ENCODE peak calls at places on chromosomes 3 and 15, in nine cellular contexts. One of them, this sample, is unnamed.

GRCh38 chr15:88403461-88403860 is 63.7 kb downstream of the MRPL46 start:
- DNase-seq in NCI-H1105 treated with DMSO at 0.1 percent for 48 hours: no peak
- DNase-seq in foreskin fibroblast: no peak
- DNase-seq in breast epithelium: no peak
- DNase-seq in nephron progenitor cell: no peak
- DNase-seq in GM13977: no peak
- DNase-seq in kidney tubule cell: no peak
- DNase-seq in AG09309: no peak
- DNase-seq in IMR-90: no peak
- DNase-seq in this sample: no peak

GRCh38 chr15:77235566-77235965 is 164.7 kb upstream of the TSPAN3 start:
- DNase-seq in breast epithelium: no peak
- DNase-seq in kidney tubule cell: no peak
- DNase-seq in IMR-90: no peak
- DNase-seq in AG09309: no peak
- DNase-seq in nephron progenitor cell: no peak
- DNase-seq in foreskin fibroblast: no peak
- DNase-seq in GM13977: no peak
- DNase-seq in NCI-H1105 treated with DMSO at 0.1 percent for 48 hours: no peak
- DNase-seq in this sample: no peak

GRCh38 chr3:128390867-128391266 is 75.8 kb downstream of the DNAJB8 start:
- DNase-seq in nephron progenitor cell: no peak
- DNase-seq in AG09309: no peak
- DNase-seq in foreskin fibroblast: no peak
- DNase-seq in IMR-90: no peak
- DNase-seq in GM13977: no peak
- DNase-seq in kidney tubule cell: no peak
- DNase-seq in NCI-H1105 treated with DMSO at 0.1 percent for 48 hours: no peak
- DNase-seq in breast epithelium: no peak
- DNase-seq in this sample: no peak

GRCh38 chr3:87052499-87053260 is 61.7 kb upstream of the VGLL3 start:
- DNase-seq in AG09309: no peak
- DNase-seq in NCI-H1105 treated with DMSO at 0.1 percent for 48 hours: no peak
- DNase-seq in nephron progenitor cell: no peak
- DNase-seq in breast epithelium: no peak
- DNase-seq in GM13977: no peak
- DNase-seq in IMR-90: no peak
- DNase-seq in foreskin fibroblast: no peak
- DNase-seq in kidney tubule cell: no peak
- DNase-seq in this sample: no peak

GRCh38 chr15:31303434-31304073 is 23.1 kb upstream of the KLF13 start:
- DNase-seq in GM13977: peak; percentile 67
- DNase-seq in IMR-90: no peak
- DNase-seq in breast epithelium: peak; percentile 48
- DNase-seq in nephron progenitor cell: no peak
- DNase-seq in NCI-H1105 treated with DMSO at 0.1 percent for 48 hours: no peak
- DNase-seq in foreskin fibroblast: peak; percentile 11
- DNase-seq in kidney tubule cell: no peak
- DNase-seq in AG09309: no peak
- DNase-seq in this sample: no peak

GRCh38 chr3:29503969-29504368 is 223.1 kb downstream of the RBMS3 start:
- DNase-seq in NCI-H1105 treated with DMSO at 0.1 percent for 48 hours: no peak
- DNase-seq in GM13977: no peak
- DNase-seq in IMR-90: peak; percentile 14
- DNase-seq in breast epithelium: no peak
- DNase-seq in nephron progenitor cell: no peak
- DNase-seq in AG09309: no peak
- DNase-seq in foreskin fibroblast: peak; percentile 57
- DNase-seq in kidney tubule cell: no peak
- DNase-seq in this sample: no peak

GRCh38 chr15:66765478-66766281 is 63.6 kb downstream of the SMAD6 start:
- DNase-seq in breast epithelium: peak; percentile 72
- DNase-seq in NCI-H1105 treated with DMSO at 0.1 percent for 48 hours: peak; percentile 91
- DNase-seq in GM13977: peak; percentile 49
- DNase-seq in AG09309: no peak
- DNase-seq in kidney tubule cell: peak; percentile 100
- DNase-seq in foreskin fibroblast: no peak
- DNase-seq in IMR-90: no peak
- DNase-seq in nephron progenitor cell: no peak
- DNase-seq in this sample: peak; percentile 99

GRCh38 chr15:67380921-67381320 is 126.3 kb downstream of the IQCH start:
- DNase-seq in AG09309: no peak
- DNase-seq in IMR-90: no peak
- DNase-seq in foreskin fibroblast: no peak
- DNase-seq in kidney tubule cell: no peak
- DNase-seq in NCI-H1105 treated with DMSO at 0.1 percent for 48 hours: no peak
- DNase-seq in nephron progenitor cell: no peak
- DNase-seq in GM13977: no peak
- DNase-seq in breast epithelium: no peak
- DNase-seq in this sample: no peak

GRCh38 chr3:152174876-152175575 is 93.7 kb upstream of the MBNL1 start:
- DNase-seq in GM13977: no peak
- DNase-seq in nephron progenitor cell: no peak
- DNase-seq in breast epithelium: no peak
- DNase-seq in foreskin fibroblast: peak; percentile 21
- DNase-seq in kidney tubule cell: peak; percentile 35
- DNase-seq in IMR-90: peak; percentile 46
- DNase-seq in AG09309: no peak
- DNase-seq in NCI-H1105 treated with DMSO at 0.1 percent for 48 hours: no peak
- DNase-seq in this sample: no peak

GRCh38 chr15:90970274-90970673 is 15.6 kb downstream of the RCCD1 start:
- DNase-seq in IMR-90: no peak
- DNase-seq in NCI-H1105 treated with DMSO at 0.1 percent for 48 hours: no peak
- DNase-seq in nephron progenitor cell: no peak
- DNase-seq in GM13977: no peak
- DNase-seq in AG09309: no peak
- DNase-seq in foreskin fibroblast: no peak
- DNase-seq in breast epithelium: no peak
- DNase-seq in kidney tubule cell: no peak
- DNase-seq in this sample: no peak

GRCh38 chr3:128369106-128369708 is 97.5 kb downstream of the DNAJB8 start:
- DNase-seq in nephron progenitor cell: no peak
- DNase-seq in kidney tubule cell: no peak
- DNase-seq in GM13977: no peak
- DNase-seq in NCI-H1105 treated with DMSO at 0.1 percent for 48 hours: no peak
- DNase-seq in IMR-90: no peak
- DNase-seq in AG09309: no peak
- DNase-seq in breast epithelium: no peak
- DNase-seq in foreskin fibroblast: no peak
- DNase-seq in this sample: no peak

GRCh38 chr3:164515256-164515655 is 563.0 kb downstream of the SI start:
- DNase-seq in IMR-90: no peak
- DNase-seq in AG09309: no peak
- DNase-seq in nephron progenitor cell: no peak
- DNase-seq in GM13977: no peak
- DNase-seq in NCI-H1105 treated with DMSO at 0.1 percent for 48 hours: no peak
- DNase-seq in breast epithelium: no peak
- DNase-seq in foreskin fibroblast: no peak
- DNase-seq in kidney tubule cell: no peak
- DNase-seq in this sample: no peak

GRCh38 chr15:63447277-63447676 is 57.1 kb upstream of the USP3 start:
- DNase-seq in AG09309: no peak
- DNase-seq in nephron progenitor cell: no peak
- DNase-seq in NCI-H1105 treated with DMSO at 0.1 percent for 48 hours: peak; percentile 93
- DNase-seq in breast epithelium: no peak
- DNase-seq in IMR-90: no peak
- DNase-seq in GM13977: no peak
- DNase-seq in foreskin fibroblast: no peak
- DNase-seq in kidney tubule cell: no peak
- DNase-seq in this sample: no peak

GRCh38 chr3:69090021-69090420 is 5.3 kb downstream of the ARL6IP5 start:
- DNase-seq in IMR-90: peak; percentile 84
- DNase-seq in kidney tubule cell: peak; percentile 71
- DNase-seq in breast epithelium: no peak
- DNase-seq in foreskin fibroblast: peak; percentile 86
- DNase-seq in AG09309: peak; percentile 64
- DNase-seq in nephron progenitor cell: no peak
- DNase-seq in NCI-H1105 treated with DMSO at 0.1 percent for 48 hours: no peak
- DNase-seq in GM13977: no peak
- DNase-seq in this sample: peak; percentile 73

GRCh38 chr3:167113466-167113865 is 266.6 kb downstream of the ZBBX start:
- DNase-seq in kidney tubule cell: no peak
- DNase-seq in NCI-H1105 treated with DMSO at 0.1 percent for 48 hours: no peak
- DNase-seq in foreskin fibroblast: no peak
- DNase-seq in breast epithelium: no peak
- DNase-seq in nephron progenitor cell: no peak
- DNase-seq in IMR-90: no peak
- DNase-seq in AG09309: no peak
- DNase-seq in GM13977: no peak
- DNase-seq in this sample: no peak

GRCh38 chr3:185328324-185329004 is 34.5 kb upstream of the MAP3K13 start:
- DNase-seq in NCI-H1105 treated with DMSO at 0.1 percent for 48 hours: no peak
- DNase-seq in kidney tubule cell: peak; percentile 78
- DNase-seq in breast epithelium: no peak
- DNase-seq in GM13977: no peak
- DNase-seq in nephron progenitor cell: no peak
- DNase-seq in AG09309: no peak
- DNase-seq in IMR-90: no peak
- DNase-seq in foreskin fibroblast: no peak
- DNase-seq in this sample: peak; percentile 23

GRCh38 chr3:169348981-169349942 is 314.2 kb downstream of the MECOM start:
- DNase-seq in kidney tubule cell: peak; percentile 86
- DNase-seq in foreskin fibroblast: peak; percentile 11
- DNase-seq in IMR-90: peak; percentile 43
- DNase-seq in breast epithelium: no peak
- DNase-seq in nephron progenitor cell: no peak
- DNase-seq in NCI-H1105 treated with DMSO at 0.1 percent for 48 hours: no peak
- DNase-seq in AG09309: no peak
- DNase-seq in GM13977: no peak
- DNase-seq in this sample: peak; percentile 6

GRCh38 chr3:78178740-78179139 is 1138.8 kb downstream of the ROBO2 start:
- DNase-seq in breast epithelium: no peak
- DNase-seq in NCI-H1105 treated with DMSO at 0.1 percent for 48 hours: no peak
- DNase-seq in IMR-90: no peak
- DNase-seq in foreskin fibroblast: no peak
- DNase-seq in nephron progenitor cell: no peak
- DNase-seq in AG09309: no peak
- DNase-seq in GM13977: no peak
- DNase-seq in kidney tubule cell: no peak
- DNase-seq in this sample: no peak